ENCODE peak calls at places on chromosomes 16 and 17, in seven cellular contexts. K is HL-60, B is AG04450, J is H9, C is A549, G is ascending aorta, F is prostate gland. H is an unnamed sample.

GRCh38 chr16:72049110-72049509 is 5.2 kb upstream of the HP start:
- DNase-seq in K (peak; percentile 9), B (no peak), J (no peak), F (no peak), G (no peak), C (no peak), H (no peak)

GRCh38 chr17:74234482-74234881 is 21.1 kb downstream of the TTYH2 start:
- DNase-seq in J (no peak), B (no peak), K (no peak), G (no peak), F (no peak), C (no peak), H (no peak)

GRCh38 chr16:637081-638018 is 1.2 kb upstream of the METTL26 start:
- DNase-seq in B (peak; percentile 72), K (peak; percentile 84), F (peak; percentile 91), C (peak; percentile 90), G (no peak), J (peak; percentile 90), H (peak; percentile 90)

GRCh38 chr17:12522743-12523181 is 142.9 kb upstream of the MYOCD start:
- DNase-seq in B (no peak), G (no peak), K (no peak), C (peak; percentile 92), F (peak; percentile 8), J (no peak), H (no peak)

GRCh38 chr16:74499114-74499513 is 77.8 kb upstream of the CLEC18B start:
- DNase-seq in B (no peak), J (no peak), F (no peak), G (no peak), C (no peak), K (no peak), H (no peak)

GRCh38 chr16:2213817-2214720 is 571 bp downstream of the PGP start:
- DNase-seq in J (no peak), G (no peak), K (no peak), C (no peak), F (no peak), B (no peak), H (no peak)

GRCh38 chr16:21233521-21234150 is at the start of gene ANKS4B:
- DNase-seq in K (no peak), B (no peak), G (no peak), C (peak; percentile 26), F (no peak), J (no peak), H (no peak)

GRCh38 chr16:10039220-10040096 is 142.8 kb downstream of the GRIN2A start:
- DNase-seq in J (peak; percentile 74), B (no peak), G (no peak), K (no peak), C (peak; percentile 38), F (no peak), H (no peak)

GRCh38 chr16:74216319-74216718 is 80.3 kb upstream of the PSMD7 start:
- DNase-seq in K (no peak), G (no peak), B (no peak), C (no peak), F (no peak), J (no peak), H (no peak)

GRCh38 chr17:77164483-77165030 is 23.8 kb downstream of the SEC14L1 start:
- DNase-seq in J (no peak), B (no peak), G (no peak), K (no peak), C (no peak), F (no peak), H (no peak)

GRCh38 chr16:66486773-66487579 is 59.9 kb downstream of the BEAN1 start:
- DNase-seq in K (peak; percentile 62), G (peak; percentile 82), J (peak; percentile 17), B (peak; percentile 45), F (no peak), C (peak; percentile 33), H (no peak)

GRCh38 chr16:70638814-70639792 is 7.3 kb upstream of the IL34 start:
- DNase-seq in K (no peak), F (no peak), J (no peak), B (peak; percentile 54), G (peak; percentile 76), C (no peak), H (no peak)

GRCh38 chr16:88376835-88377726 is 5.7 kb upstream of the ZNF469 start:
- DNase-seq in B (no peak), J (no peak), F (no peak), G (no peak), K (no peak), C (peak; percentile 38), H (no peak)

GRCh38 chr17:64412944-64413381 is 22.3 kb upstream of the PECAM1 start:
- DNase-seq in F (no peak), B (no peak), G (peak; percentile 53), K (no peak), C (no peak), J (no peak), H (no peak)

GRCh38 chr17:80257716-80258213 is 2.9 kb upstream of the RNF213 start:
- DNase-seq in B (no peak), G (no peak), F (no peak), K (no peak), J (peak; percentile 61), C (no peak), H (no peak)

GRCh38 chr17:10105513-10106001 is 92.8 kb downstream of the GAS7 start:
- DNase-seq in G (no peak), F (no peak), C (no peak), B (no peak), J (no peak), K (no peak), H (no peak)

GRCh38 chr17:72092710-72093322 is 28.0 kb upstream of the SOX9 start:
- DNase-seq in J (no peak), F (no peak), B (no peak), C (no peak), G (no peak), K (no peak), H (no peak)

GRCh38 chr16:17831330-17831729 is 360.6 kb upstream of the XYLT1 start:
- DNase-seq in K (no peak), F (no peak), B (no peak), J (peak; percentile 31), C (peak; percentile 24), G (no peak), H (no peak)
- TF ChIP-seq CTCF in K (no peak), F (no peak), B (peak; percentile 11), J (peak; percentile 58), C (no peak), G (no peak), H (no peak)

GRCh38 chr16:3838600-3839401 is 41.7 kb downstream of the CREBBP start:
- DNase-seq in B (no peak), J (no peak), F (no peak), G (no peak), K (no peak), C (no peak), H (no peak)

GRCh38 chr16:3835089-3835602 is 45.4 kb downstream of the CREBBP start:
- DNase-seq in C (no peak), K (no peak), F (no peak), B (no peak), J (no peak), G (no peak), H (no peak)

GRCh38 chr16:3839402-3840184 is 40.9 kb downstream of the CREBBP start:
- DNase-seq in F (no peak), B (no peak), J (no peak), C (no peak), K (no peak), G (no peak), H (no peak)

GRCh38 chr16:3837851-3838564 is 42.5 kb downstream of the CREBBP start:
- DNase-seq in K (no peak), J (no peak), F (no peak), C (no peak), G (no peak), B (no peak), H (no peak)

DNA sequence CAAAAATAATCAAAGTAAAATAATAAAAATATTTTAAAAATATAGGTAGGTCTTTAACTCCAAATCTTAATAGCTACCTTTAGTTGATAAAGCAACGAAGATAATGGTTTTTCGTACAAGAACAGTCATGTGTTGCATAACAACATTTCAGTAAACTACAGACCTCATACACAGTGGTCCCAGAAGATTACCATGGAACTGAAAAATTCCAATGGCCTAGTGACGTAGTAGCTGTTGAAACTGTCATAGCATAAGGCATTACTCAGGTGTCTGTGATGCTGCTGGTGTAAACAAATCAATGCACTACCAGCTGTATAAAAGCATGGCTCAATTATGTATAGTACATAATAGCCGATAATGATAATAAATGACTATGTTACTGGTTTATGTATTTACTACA is 43.9 kb downstream of the CREBBP start:
- DNase-seq in G (no peak), K (no peak), F (no peak), B (peak; percentile 54), C (no peak), J (no peak), H (no peak)
- TF ChIP-seq CTCF in G (no peak), K (no peak), F (no peak), B (no peak), C (no peak), J (no peak), H (no peak)

DNA sequence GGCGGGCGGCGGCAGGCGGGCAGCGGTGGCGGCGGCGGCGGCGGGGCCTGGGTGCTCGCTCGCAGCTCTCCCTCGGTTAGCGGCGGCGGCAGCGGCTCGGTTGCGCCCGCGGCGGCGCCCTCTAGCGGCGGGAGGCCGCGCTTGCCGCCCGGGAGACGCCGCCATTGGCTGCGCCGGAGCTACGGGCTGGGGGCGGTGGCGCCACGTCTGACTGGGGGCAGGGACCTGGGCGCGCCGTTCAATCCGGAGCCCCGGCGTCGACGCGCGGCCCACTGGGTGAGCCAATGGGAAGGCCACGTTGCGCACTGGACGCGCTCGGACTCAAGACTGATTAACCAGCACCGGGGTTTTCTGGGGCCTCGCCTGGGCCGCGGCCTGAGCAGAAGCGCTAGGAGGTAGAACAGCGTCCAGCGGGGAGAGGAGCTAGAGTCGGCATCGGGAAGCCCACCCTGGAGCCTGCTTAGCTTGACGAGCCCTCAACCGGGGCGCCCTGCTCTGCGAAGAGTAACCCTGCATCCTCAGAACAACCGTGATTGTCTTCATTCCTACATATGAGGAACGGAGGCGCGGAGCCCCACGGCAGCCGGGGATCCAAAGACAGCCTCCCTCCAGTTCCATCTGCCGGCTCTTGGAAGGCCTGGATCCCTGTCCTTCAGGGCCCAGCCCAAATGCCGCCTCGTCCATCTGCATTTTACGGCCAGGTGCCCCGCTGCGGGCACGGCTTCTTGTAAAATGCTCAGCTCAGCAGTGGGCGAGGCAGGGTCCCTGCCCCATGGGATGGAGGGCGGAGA is at the start of gene ZC3H7A:
- DNase-seq in G (peak; percentile 98), B (peak; percentile 92), K (peak; percentile 95), C (peak; percentile 99), F (peak; percentile 97), J (peak; percentile 98), H (peak; percentile 95)
- TF ChIP-seq CTCF in G (peak; percentile 36), B (peak; percentile 44), K (no peak), C (peak; percentile 86), F (peak; percentile 73), J (peak; percentile 78), H (peak; percentile 74)

DNA sequence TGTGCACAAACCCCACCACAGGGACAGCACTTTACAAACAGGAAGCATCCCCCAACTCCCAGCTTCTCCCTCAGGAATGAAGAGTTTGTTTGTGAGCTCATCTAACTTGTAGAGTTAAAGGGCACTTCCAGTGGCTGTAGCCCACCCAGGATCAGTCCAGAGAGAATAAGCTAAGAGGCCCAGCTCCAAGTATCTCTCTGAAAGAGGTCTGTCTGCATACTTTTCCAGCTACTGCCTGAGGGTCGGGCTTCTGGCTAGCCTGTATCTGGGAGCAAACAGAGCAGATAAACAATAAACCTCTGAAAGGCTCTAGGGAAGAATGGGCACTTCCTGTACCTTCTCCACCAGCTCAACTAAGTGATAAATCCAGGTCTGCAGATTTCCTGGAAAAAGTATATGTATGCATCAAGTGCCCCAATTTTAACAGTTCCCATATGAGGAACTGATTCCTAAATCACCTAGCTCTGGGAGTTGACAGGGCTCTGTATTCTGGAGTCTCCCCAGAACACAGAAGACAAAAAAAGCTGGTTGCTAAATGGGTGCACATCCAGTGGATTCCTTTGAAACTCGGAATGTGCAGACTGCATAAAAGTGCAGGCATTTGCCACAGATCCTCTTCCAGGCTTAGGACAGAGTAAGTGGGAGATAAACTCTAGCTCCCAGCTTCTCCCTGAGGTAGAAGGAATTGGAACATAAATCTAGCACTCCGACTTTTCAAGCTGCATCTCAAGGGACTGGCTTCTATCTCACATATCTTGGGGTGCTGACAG is 37.1 kb upstream of the MYLK3 start:
- DNase-seq in G (no peak), F (no peak), C (no peak), K (no peak), B (no peak), J (no peak), H (no peak)
- TF ChIP-seq CTCF in G (no peak), F (no peak), C (no peak), K (no peak), B (no peak), J (no peak), H (no peak)

H was measured in activated CD8-positive, alpha-beta T cell treated with anti-CD3 and anti-CD28 coated beads for 36 hours.